ENCODE peak calls at places on chromosomes 13 and 19, in eight cellular contexts. Q is RWPE1; D is stimulated activated CD4-positive, alpha-beta T cell treated with anti-CD3 and anti-CD28 coated beads, Interleukin-1b, Interleukin-23, amount 100 ng/mL, for 24 hours; I is HL-60; P is activated naive CD4-positive, alpha-beta T cell treated with anti-CD3 and anti-CD28 coated beads for 36 hours; F is aorta; M is H54; L is HTR-8/SVneo. C is an unnamed sample.

GRCh38 chr19:3983936-3984583 is 1.2 kb downstream of the EEF2 start:
- DNase-seq in M (no peak), I (peak; percentile 73), P (no peak), F (peak; percentile 60), D (no peak), L (no peak), Q (no peak), C (peak; percentile 57)

GRCh38 chr13:78398743-78399410 is 204.5 kb downstream of the POU4F1 start:
- DNase-seq in I (no peak), Q (no peak), P (no peak), M (no peak), F (no peak), L (no peak), D (no peak), C (no peak)

GRCh38 chr13:106526748-106527488 is 8.5 kb downstream of the EFNB2 start:
- DNase-seq in D (no peak), M (no peak), P (no peak), F (no peak), I (no peak), Q (no peak), L (no peak), C (no peak)

GRCh38 chr13:75934889-75935288 is 298.8 kb downstream of the LMO7 start:
- DNase-seq in F (no peak), L (no peak), M (no peak), D (no peak), I (no peak), Q (no peak), P (no peak), C (no peak)

GRCh38 chr13:44867825-44868224 is 121.4 kb downstream of the NUFIP1 start:
- DNase-seq in M (no peak), F (no peak), Q (no peak), D (no peak), I (no peak), L (no peak), P (no peak), C (no peak)

GRCh38 chr19:13817018-13817614 is 21.9 kb downstream of the ZSWIM4 start:
- DNase-seq in M (no peak), D (no peak), L (no peak), P (no peak), Q (no peak), I (no peak), F (no peak), C (peak; percentile 48)

GRCh38 chr13:50376895-50377575 is 361.8 kb downstream of the KCNRG start:
- DNase-seq in I (no peak), P (no peak), M (no peak), D (no peak), Q (no peak), F (no peak), L (no peak), C (no peak)

GRCh38 chr13:71712988-71713653 is 153.9 kb downstream of the DACH1 start:
- DNase-seq in P (no peak), I (peak; percentile 20), D (no peak), Q (no peak), L (no peak), M (no peak), F (no peak), C (peak; percentile 60)

GRCh38 chr13:80010286-80010831 is 330.6 kb downstream of the SPRY2 start:
- DNase-seq in Q (no peak), I (no peak), P (no peak), M (no peak), F (no peak), D (no peak), L (no peak), C (no peak)

GRCh38 chr19:1189419-1189818 is 15.4 kb upstream of the SBNO2 start:
- DNase-seq in P (peak; percentile 87), I (no peak), Q (no peak), L (no peak), F (no peak), D (no peak), M (no peak), C (no peak)

GRCh38 chr13:93480553-93481106 is 254.0 kb downstream of the GPC6 start:
- DNase-seq in P (no peak), D (no peak), F (no peak), M (no peak), L (no peak), Q (no peak), I (no peak), C (no peak)

GRCh38 chr19:5792224-5792623 is 1.3 kb upstream of the DUS3L start:
- DNase-seq in I (no peak), D (no peak), F (no peak), M (no peak), Q (no peak), L (no peak), P (no peak), C (no peak)

GRCh38 chr19:18385675-18386542 is at the start of gene GDF15:
- DNase-seq in D (no peak), F (peak; percentile 85), M (peak; percentile 78), L (no peak), P (peak; percentile 56), I (no peak), Q (peak; percentile 77), C (peak; percentile 92)

GRCh38 chr19:49689133-49690072 is at the start of gene ADM5:
- DNase-seq in I (no peak), D (no peak), Q (no peak), M (no peak), F (no peak), P (peak; percentile 56), L (no peak), C (peak; percentile 72)

GRCh38 chr19:58046856-58047255 is 12.2 kb upstream of the ZNF135 start:
- DNase-seq in M (no peak), P (no peak), L (no peak), F (no peak), I (no peak), Q (no peak), D (no peak), C (no peak)

GRCh38 chr13:75432811-75433244 is 49.1 kb downstream of the TBC1D4 start:
- DNase-seq in M (no peak), D (no peak), L (no peak), F (no peak), I (no peak), P (no peak), Q (no peak), C (no peak)

C was measured in hepatocyte.